ENCODE peak calls at places on chromosomes 3 and 15, in four cellular contexts. D, V, I and L are unnamed samples.

GRCh38 chr3:15099364-15100098 is 583 bp upstream of the RBSN start:
- DNase-seq in D (no peak), V (peak; percentile 37), I (no peak), L (peak; percentile 52)

GRCh38 chr3:13275376-13276005 is 144.6 kb downstream of the NUP210 start:
- DNase-seq in D (no peak), V (no peak), I (no peak), L (no peak)

GRCh38 chr3:98359993-98360675 is 6.5 kb downstream of the OR5K4 start:
- DNase-seq in D (no peak), V (peak; percentile 21), I (no peak), L (no peak)

GRCh38 chr15:44308874-44309273 is 20.4 kb downstream of the GOLM2 start:
- DNase-seq in D (no peak), V (no peak), I (no peak), L (no peak)

GRCh38 chr15:99762288-99762687 is 29.1 kb upstream of the LYSMD4 start:
- DNase-seq in D (no peak), V (no peak), I (no peak), L (no peak)

GRCh38 chr15:50224606-50225005 is 40.9 kb downstream of the HDC start:
- DNase-seq in D (no peak), V (no peak), I (no peak), L (no peak)

GRCh38 chr3:44235604-44236484 is 5.8 kb upstream of the TOPAZ1 start:
- DNase-seq in D (peak; percentile 24), V (peak; percentile 91), I (peak; percentile 74), L (peak; percentile 58)

GRCh38 chr3:107825556-107825955 is 265.3 kb downstream of the CD47 start:
- DNase-seq in D (no peak), V (no peak), I (no peak), L (no peak)

GRCh38 chr15:77028451-77029165 is 33.7 kb downstream of the PSTPIP1 start:
- DNase-seq in D (no peak), V (peak; percentile 60), I (no peak), L (peak; percentile 22)

GRCh38 chr3:161014997-161015749 is 90.0 kb downstream of the B3GALNT1 start:
- DNase-seq in D (no peak), V (no peak), I (no peak), L (no peak)

GRCh38 chr15:45871121-45871855 is 236.5 kb downstream of the SQOR start:
- DNase-seq in D (no peak), V (no peak), I (no peak), L (no peak)

GRCh38 chr15:78461171-78461881 is 23.3 kb downstream of the IREB2 start:
- DNase-seq in D (no peak), V (peak; percentile 57), I (no peak), L (no peak)

GRCh38 chr15:60400957-60401356 is 3.2 kb upstream of the ANXA2 start:
- DNase-seq in D (no peak), V (peak; percentile 59), I (no peak), L (no peak)

GRCh38 chr3:55500555-55501340 is 13.6 kb upstream of the WNT5A start:
- DNase-seq in D (no peak), V (no peak), I (no peak), L (no peak)

GRCh38 chr15:66873856-66874255 is 171.8 kb downstream of the SMAD6 start:
- DNase-seq in D (no peak), V (peak; percentile 11), I (no peak), L (no peak)

GRCh38 chr3:35408882-35409281 is 230.4 kb upstream of the ARPP21 start:
- DNase-seq in D (no peak), V (no peak), I (no peak), L (no peak)

GRCh38 chr3:25565807-25566206 is 98.9 kb downstream of the TOP2B start:
- DNase-seq in D (no peak), V (no peak), I (no peak), L (no peak)

GRCh38 chr15:38526158-38526557 is 38.5 kb downstream of the RASGRP1 start:
- DNase-seq in D (no peak), V (no peak), I (no peak), L (no peak)

GRCh38 chr15:48149858-48150257 is 28.2 kb downstream of the MYEF2 start:
- DNase-seq in D (no peak), V (peak; percentile 31), I (no peak), L (no peak)

GRCh38 chr3:194212021-194212868 is 76.3 kb downstream of the HES1 start:
- DNase-seq in D (no peak), V (peak; percentile 57), I (no peak), L (no peak)
- H3K27ac ChIP-seq in D (no peak overlapping the region), V (peak overlapping the region; percentile 98), I (no peak overlapping the region), L (no peak overlapping the region)

DNA sequence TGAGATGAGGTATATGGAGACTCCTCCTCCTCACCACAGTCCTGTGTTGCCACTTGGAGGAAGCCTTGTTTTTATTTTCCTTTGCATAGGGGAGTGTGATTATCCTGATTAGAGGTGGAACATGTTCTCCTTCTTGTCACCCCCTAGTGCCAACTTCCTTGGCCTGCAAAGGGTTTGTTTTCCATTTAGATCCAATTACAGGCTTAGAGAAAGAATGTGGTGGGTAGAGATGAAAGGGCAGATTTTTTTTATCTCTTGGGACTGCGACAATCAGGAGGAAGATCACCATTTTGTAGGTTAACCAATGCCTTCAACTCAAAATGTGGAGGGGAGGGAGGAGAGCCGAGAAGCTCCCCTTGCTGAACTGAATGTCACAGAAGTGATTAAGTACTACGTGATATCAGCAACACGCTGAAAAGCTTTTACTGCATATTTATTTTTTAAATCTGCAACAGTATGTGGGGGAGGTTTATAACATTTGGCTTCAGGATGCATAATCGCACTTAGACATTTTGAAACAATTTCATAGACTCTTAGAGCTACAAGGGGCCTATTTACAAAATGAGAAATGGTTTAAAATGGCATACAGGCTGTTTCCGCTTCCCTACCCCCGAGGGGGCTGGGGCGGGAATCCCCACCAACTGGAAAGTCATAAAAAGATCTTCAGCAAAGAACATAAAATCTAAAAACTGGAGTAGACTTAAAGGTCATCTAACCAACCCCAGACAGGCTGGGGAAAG is 2.4 kb downstream of the LMCD1 start:
- DNase-seq in D (no peak), V (peak; percentile 57), I (no peak), L (no peak)
- H3K4me3 ChIP-seq in D (peak overlapping the region; percentile 55), V (peak overlapping the region; percentile 1), I (no peak overlapping the region), L (no peak overlapping the region)

DNA sequence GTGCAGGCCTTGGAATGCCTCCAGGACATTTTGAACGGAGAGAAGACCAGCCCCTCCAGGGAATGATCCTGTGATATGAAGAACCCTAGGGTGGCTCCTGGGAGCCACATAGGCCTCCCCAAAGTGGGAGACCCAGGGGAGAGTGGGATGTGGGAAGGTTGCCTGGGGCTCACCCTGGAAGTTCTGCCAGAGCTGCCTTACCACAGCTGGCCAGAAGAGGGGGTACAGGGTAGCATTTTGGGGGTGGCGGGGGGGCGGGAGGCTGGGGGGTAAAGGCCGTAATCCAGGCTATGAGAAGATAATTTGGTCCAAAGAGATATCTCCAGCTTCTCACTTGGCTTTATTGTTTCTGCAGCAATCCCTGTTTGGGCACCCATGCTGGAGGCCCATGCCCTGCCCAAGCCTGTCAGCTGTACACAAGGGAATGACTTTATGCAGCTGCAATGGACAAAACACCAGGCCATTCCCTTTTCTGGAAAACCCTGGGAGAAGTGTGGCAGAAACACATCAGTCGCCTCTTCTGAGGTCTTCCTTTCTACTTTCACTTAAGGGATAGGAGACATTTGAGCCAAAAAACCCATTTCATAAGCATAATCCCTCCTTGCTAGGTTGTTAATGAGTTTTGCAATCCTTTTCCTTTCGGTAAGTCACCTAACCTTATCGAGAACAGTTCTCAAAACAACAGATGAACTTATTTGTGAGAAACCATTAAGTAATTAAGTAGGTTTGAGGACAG is 11.0 kb upstream of the MUSTN1 start:
- DNase-seq in D (no peak), V (peak; percentile 47), I (no peak), L (no peak)
- TF ChIP-seq CTCF in D (peak; percentile 57), V (peak; percentile 51), I (peak; percentile 43), L (peak; percentile 53)

DNA sequence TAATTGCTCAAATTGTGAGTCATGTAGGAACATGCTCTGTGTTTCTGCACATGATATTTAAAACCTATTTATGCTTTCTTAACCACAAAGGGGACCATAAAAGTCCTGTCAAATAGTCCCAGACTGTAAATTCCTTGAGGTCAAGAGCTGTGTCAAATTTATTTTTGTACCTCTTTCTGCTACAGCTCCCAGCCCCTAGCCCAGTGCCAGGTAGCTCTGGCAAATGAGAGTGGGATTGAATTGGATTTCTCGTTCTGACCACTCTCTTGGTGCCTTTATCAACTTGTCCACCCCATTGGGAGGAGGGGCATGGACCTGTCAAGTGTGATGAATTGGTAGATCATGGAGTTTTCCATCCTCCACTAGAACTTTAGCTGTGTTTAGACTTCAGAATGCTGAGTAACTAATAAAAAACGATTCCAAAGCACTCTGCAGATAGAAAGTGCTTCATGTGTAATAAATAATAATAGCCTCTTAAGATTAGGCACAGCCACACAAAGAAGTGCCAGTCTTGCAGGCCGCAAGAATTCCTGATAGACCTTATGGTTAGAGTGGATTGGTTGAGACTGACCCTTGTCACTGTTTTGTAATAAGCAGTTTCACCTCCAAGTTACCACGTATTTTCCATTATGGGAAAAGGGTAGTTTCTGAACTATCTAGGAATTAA is 120.4 kb downstream of the LPP start:
- DNase-seq in D (no peak), V (no peak), I (no peak), L (no peak)
- H3K27ac ChIP-seq in D (peak overlapping the region; percentile 9), V (no peak overlapping the region), I (peak overlapping the region; percentile 46), L (no peak overlapping the region)

DNA sequence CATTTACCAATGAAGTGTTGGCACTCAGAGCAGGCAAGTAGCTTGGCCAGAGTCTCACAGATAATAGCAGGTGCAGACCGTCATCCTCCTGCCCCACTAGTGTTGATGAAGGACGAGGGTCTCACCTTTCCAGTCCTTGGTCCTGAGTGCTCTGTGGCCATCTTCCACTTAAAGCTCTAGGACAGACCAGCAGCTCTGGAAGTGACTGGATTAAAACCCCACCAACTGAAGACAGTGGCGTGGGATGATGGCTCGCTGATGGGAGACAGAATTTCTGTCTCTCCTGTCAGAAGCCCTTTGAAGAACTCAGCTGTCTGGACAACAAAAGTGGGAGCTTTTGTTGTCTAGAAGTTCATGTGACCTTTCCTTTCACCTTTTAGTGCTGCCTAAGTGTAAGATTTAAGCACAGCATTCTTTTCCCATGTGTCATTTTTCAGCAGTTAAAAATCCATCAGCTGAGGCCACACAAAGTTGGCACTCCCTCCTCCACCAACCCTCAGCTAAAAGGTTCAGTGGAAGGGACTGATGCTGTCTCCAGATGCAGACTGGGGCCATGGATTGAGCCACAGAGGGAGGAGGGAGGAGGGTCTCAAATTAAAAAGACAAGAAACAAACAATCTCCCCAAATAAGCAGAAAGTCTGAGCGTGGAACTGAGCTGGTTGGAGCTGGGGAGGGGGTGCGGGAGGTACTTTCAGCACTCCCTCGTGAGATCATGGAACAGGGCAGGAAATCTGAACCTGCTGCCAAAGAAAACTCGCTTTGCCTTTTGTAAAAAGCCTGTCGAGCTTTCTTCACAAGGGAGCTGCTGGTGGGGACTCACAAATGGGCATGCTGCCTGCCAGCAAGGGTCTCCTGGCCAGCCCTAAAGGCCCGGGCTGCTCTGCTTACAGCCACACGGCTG is 148.5 kb upstream of the CTDSPL start:
- DNase-seq in D (no peak), V (no peak), I (no peak), L (no peak)
- H3K4me3 ChIP-seq in D (no peak overlapping the region), V (no peak overlapping the region), I (no peak overlapping the region), L (no peak overlapping the region)

DNA sequence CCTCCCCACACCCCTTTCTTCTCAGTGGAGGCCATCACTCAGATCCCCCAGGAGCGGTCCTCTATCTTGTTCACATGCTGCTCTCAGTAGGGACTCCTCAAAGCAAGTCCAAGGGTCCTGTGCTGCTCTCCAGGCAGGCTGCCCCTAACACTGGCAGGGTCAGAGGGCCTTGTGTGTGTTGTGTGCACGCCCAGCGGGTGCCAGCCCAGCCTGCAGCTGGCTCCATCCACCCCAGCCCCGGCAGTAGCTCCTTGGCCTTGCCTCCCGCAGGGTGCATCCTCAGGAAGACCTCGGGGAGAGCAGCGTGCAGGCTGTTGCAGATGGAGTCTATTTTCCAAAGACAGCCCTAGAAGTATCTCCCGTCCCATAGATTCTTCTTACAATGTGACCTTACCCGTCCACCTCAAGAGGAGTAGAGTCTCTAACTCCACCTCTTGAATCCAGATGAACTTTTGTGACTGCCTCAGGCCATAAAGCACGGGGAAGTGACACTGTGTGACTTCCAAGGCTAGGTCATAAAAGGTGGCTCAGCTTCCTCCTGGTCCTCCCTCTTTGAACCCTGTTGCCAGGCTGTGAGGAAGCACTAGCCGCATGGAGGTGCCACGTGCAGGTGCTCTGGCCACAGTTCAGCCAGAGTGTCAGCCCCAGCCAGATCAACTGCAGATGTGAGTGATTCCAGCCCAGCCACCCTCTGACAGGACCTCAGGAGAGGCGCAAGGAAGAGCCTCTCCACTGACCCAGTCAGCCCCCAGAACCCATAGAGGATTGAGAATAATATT is 531.6 kb downstream of the SHQ1 start:
- DNase-seq in D (no peak), V (no peak), I (no peak), L (no peak)
- TF ChIP-seq CTCF in D (no peak), V (no peak), I (no peak), L (no peak)